ENCODE peak calls at places on chromosomes 13 and 19, in nine cellular contexts. Z, F, D, X, A, Q, H, K and T are unnamed samples.
A peak's percentile ranks its signal among the peaks of the same experiment; 100 is the strongest.

GRCh38 chr13:38941353-38941945 is 49.2 kb downstream of the STOML3 start:
- DNase-seq in Z (no peak), F (peak; percentile 0), D (no peak), X (no peak), A (no peak), Q (peak; percentile 21), H (no peak), K (no peak), T (no peak)

GRCh38 chr19:46271488-46272197 is 25.2 kb upstream of the HIF3A start:
- DNase-seq in Z (no peak), F (peak; percentile 85), D (peak; percentile 87), X (no peak), A (peak; percentile 90), Q (peak; percentile 93), H (no peak), K (no peak), T (peak; percentile 40)

GRCh38 chr13:112443191-112444000 is 67.2 kb downstream of the SPACA7 start:
- DNase-seq in Z (no peak), F (no peak), D (no peak), X (peak; percentile 66), A (no peak), Q (no peak), H (no peak), K (no peak), T (no peak)

GRCh38 chr19:36686365-36687213 is 823 bp upstream of the ZNF567 start:
- DNase-seq in Z (peak; percentile 36), F (no peak), D (no peak), X (no peak), A (no peak), Q (peak; percentile 14), H (no peak), K (no peak), T (no peak)

GRCh38 chr13:73090116-73090811 is 31.5 kb downstream of the KLF5 start:
- DNase-seq in Z (no peak), F (peak; percentile 62), D (peak; percentile 91), X (peak; percentile 87), A (peak; percentile 58), Q (peak; percentile 78), H (no peak), K (peak; percentile 96), T (peak; percentile 46)

GRCh38 chr19:11165486-11166030 is 10.0 kb upstream of the SPC24 start:
- DNase-seq in Z (no peak), F (peak; percentile 53), D (no peak), X (no peak), A (no peak), Q (no peak), H (no peak), K (no peak), T (no peak)

GRCh38 chr13:101527130-101527529 is 74.7 kb downstream of the ITGBL1 start:
- DNase-seq in Z (no peak), F (no peak), D (no peak), X (no peak), A (no peak), Q (no peak), H (no peak), K (no peak), T (no peak)

GRCh38 chr19:54949412-54949811 is 2.1 kb upstream of the NLRP7 start:
- DNase-seq in Z (no peak), F (no peak), D (no peak), X (no peak), A (no peak), Q (no peak), H (no peak), K (no peak), T (no peak)

GRCh38 chr13:23743269-23743668 is 145.9 kb downstream of the MIPEP start:
- DNase-seq in Z (no peak), F (no peak), D (peak; percentile 41), X (no peak), A (no peak), Q (no peak), H (no peak), K (no peak), T (no peak)

GRCh38 chr13:66312312-66313087 is 917.6 kb downstream of the PCDH9 start:
- DNase-seq in Z (no peak), F (peak; percentile 42), D (peak; percentile 91), X (no peak), A (peak; percentile 11), Q (peak; percentile 85), H (no peak), K (no peak), T (peak; percentile 27)

DNA sequence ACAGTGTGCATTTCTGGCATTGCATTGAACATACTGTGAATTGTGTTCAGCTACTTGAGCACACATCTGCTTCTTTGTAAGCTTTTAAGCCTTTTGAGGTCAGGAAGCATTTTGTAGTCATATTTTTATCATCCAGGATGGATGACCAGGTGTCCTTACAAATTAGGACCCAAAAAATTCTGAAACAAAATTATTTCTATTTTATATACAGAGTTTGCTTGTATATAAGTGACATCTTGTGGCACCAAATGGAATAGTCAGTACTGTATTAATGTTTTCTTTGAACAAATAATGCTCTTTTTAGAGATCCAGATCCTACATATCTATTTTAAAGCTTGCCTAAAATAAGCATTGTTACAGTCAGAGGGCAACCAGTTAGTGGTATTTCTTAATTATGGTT is 9.5 kb upstream of the SUPT20H start:
- DNase-seq in Z (no peak), F (peak; percentile 17), D (peak; percentile 4), X (no peak), A (no peak), Q (peak; percentile 45), H (no peak), K (peak; percentile 0), T (no peak)
- TF ChIP-seq CTCF in Z (no peak), F (peak; percentile 45), D (no peak), X (no peak), A (no peak), Q (peak; percentile 34), H (no peak), K (peak; percentile 13), T (peak; percentile 13)

GRCh38 chr13:113647351-113648217 is 10.4 kb downstream of the ATP4B start:
- DNase-seq in Z (peak; percentile 88), F (peak; percentile 48), D (peak; percentile 79), X (no peak), A (peak; percentile 44), Q (peak; percentile 64), H (peak; percentile 93), K (peak; percentile 19), T (no peak)

GRCh38 chr13:113650731-113651148 is 7.3 kb downstream of the ATP4B start:
- DNase-seq in Z (peak; percentile 14), F (no peak), D (no peak), X (no peak), A (no peak), Q (no peak), H (no peak), K (no peak), T (no peak)

GRCh38 chr13:113650275-113650674 is 7.7 kb downstream of the ATP4B start:
- DNase-seq in Z (peak; percentile 16), F (no peak), D (no peak), X (no peak), A (no peak), Q (no peak), H (peak; percentile 32), K (no peak), T (no peak)

GRCh38 chr13:113648218-113648615 is 9.8 kb downstream of the ATP4B start:
- DNase-seq in Z (peak; percentile 11), F (no peak), D (no peak), X (no peak), A (no peak), Q (no peak), H (peak; percentile 40), K (no peak), T (no peak)

GRCh38 chr13:113649212-113649611 is 8.8 kb downstream of the ATP4B start:
- DNase-seq in Z (peak; percentile 2), F (no peak), D (no peak), X (no peak), A (no peak), Q (no peak), H (no peak), K (no peak), T (no peak)
- TF ChIP-seq CTCF in Z (no peak), F (no peak), D (no peak), X (peak; percentile 39), A (no peak), Q (no peak), H (no peak), K (peak; percentile 10), T (no peak)

DNA sequence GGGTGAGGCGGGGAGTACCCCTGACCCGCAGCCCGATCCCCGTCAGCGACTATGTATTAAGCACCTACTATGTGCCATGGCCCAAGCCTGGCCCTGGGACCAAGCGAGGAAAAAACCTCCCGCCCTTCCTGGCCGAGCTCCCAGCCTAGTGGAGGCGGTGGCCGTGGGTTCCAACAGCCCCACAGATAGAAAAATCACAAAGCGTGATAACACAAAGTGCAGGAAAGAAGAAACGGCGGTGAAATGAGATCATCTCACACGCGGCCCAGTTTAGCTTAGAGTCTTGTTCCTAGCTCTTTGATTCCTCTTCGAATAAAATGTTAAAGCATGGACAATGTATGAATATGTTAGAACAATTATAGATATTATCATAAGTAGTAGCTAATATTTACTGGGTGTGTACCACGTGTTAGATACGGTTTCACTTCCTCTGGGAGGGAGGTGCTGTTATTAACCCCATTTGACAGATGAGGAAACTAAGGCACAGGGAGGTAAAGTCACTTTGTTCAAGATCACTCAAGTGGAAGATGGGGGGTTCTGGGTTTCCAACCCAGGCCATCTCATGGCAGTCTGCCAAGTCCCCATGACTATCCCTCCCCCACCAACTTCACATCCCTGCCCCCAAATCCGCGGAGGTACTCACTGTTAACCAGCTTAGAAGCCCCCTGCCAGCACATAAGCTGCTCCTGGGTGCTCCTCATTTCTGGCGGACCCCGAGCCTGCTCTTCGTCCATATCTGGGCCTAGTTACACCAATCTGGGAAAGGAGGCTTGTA is 1.2 kb upstream of the FXYD7 start:
- DNase-seq in Z (no peak), F (no peak), D (no peak), X (no peak), A (no peak), Q (no peak), H (peak; percentile 53), K (no peak), T (no peak)
- TF ChIP-seq CTCF in Z (no peak), F (no peak), D (no peak), X (no peak), A (no peak), Q (no peak), H (no peak), K (no peak), T (no peak)

GRCh38 chr13:29077051-29077813 is 257.1 kb downstream of the MTUS2 start:
- DNase-seq in Z (no peak), F (no peak), D (no peak), X (no peak), A (no peak), Q (no peak), H (no peak), K (no peak), T (no peak)

GRCh38 chr13:29081036-29081435 is 260.9 kb downstream of the MTUS2 start:
- DNase-seq in Z (no peak), F (peak; percentile 1), D (no peak), X (no peak), A (no peak), Q (no peak), H (no peak), K (no peak), T (no peak)

DNA sequence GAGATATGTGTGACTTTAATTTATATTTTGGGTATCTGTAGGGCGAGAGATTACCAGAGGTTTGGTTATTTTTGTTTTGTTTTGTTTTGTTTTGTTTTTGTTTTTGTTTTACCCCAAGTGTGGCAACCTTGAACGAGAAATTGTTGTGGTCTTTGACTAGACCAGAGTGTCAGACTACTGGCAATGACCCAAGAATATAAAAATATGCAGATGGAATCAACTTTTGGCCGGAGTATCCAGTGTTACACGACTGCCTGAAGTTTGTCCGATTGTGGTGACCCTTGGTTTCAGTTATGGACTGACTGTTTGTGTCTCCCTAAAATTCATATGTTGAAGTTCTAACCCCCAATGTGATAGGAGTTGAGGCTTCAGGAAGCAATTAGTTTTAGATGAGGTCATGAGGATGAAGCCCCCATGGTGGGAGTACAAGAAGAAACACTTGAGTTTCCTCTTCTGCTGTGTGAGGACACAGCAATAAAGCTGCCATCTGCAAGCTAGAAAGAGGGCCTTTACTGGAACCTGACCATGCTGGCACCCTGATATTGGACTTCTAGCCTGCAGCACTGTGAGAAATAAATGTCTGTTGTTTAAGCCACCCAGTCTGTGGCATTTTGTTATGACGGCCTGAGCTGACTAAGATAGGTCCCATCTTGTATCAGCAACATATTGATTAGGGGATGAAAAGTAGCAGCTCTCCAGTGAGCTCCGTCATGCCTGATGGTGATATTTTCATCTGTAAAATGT is 261.7 kb downstream of the MTUS2 start:
- DNase-seq in Z (no peak), F (no peak), D (no peak), X (no peak), A (no peak), Q (no peak), H (no peak), K (no peak), T (no peak)
- TF ChIP-seq CTCF in Z (no peak), F (no peak), D (no peak), X (no peak), A (no peak), Q (no peak), H (no peak), K (no peak), T (no peak)